ENCODE peak calls at places on chromosome 2, in ten cellular contexts. G, W, N, J, R, S, P, D, B and H are unnamed samples.

GRCh38 chr2:62441421-62441820 is 64.6 kb downstream of the TMEM17 start:
- DNase-seq in G (no peak), W (no peak), N (no peak), J (no peak), R (no peak), S (no peak), P (no peak), D (no peak), B (no peak), H (no peak)

GRCh38 chr2:152513681-152514080 is 178.7 kb downstream of the FMNL2 start:
- DNase-seq in G (no peak), W (no peak), N (no peak), J (no peak), R (peak; percentile 35), S (peak; percentile 22), P (peak; percentile 84), D (peak; percentile 63), B (no peak), H (no peak)

GRCh38 chr2:53740170-53740569 is 27.4 kb upstream of the CHAC2 start:
- DNase-seq in G (no peak), W (no peak), N (no peak), J (no peak), R (peak; percentile 46), S (peak; percentile 1), P (peak; percentile 70), D (no peak), B (no peak), H (no peak)

GRCh38 chr2:214203744-214204289 is 207.0 kb upstream of the VWC2L start:
- DNase-seq in G (peak; percentile 26), W (peak; percentile 2), N (no peak), J (no peak), R (no peak), S (no peak), P (peak; percentile 43), D (no peak), B (no peak), H (no peak)

GRCh38 chr2:168560817-168561485 is 104.9 kb downstream of the CERS6 start:
- DNase-seq in G (no peak), W (no peak), N (no peak), J (no peak), R (no peak), S (no peak), P (peak; percentile 15), D (no peak), B (no peak), H (no peak)

GRCh38 chr2:63012541-63012940 is 38.1 kb upstream of the OTX1 start:
- DNase-seq in G (no peak), W (peak; percentile 79), N (no peak), J (no peak), R (no peak), S (no peak), P (no peak), D (no peak), B (no peak), H (no peak)

GRCh38 chr2:209946539-209946938 is 55.9 kb upstream of the RPE start:
- DNase-seq in G (no peak), W (no peak), N (no peak), J (no peak), R (no peak), S (no peak), P (peak; percentile 3), D (no peak), B (peak; percentile 34), H (no peak)

GRCh38 chr2:153866595-153866994 is 5.1 kb upstream of the GALNT13 start:
- DNase-seq in G (no peak), W (no peak), N (no peak), J (no peak), R (no peak), S (no peak), P (no peak), D (no peak), B (no peak), H (no peak)

GRCh38 chr2:128685841-128686497 is 367.3 kb upstream of the HS6ST1 start:
- DNase-seq in G (no peak), W (no peak), N (no peak), J (no peak), R (no peak), S (no peak), P (no peak), D (no peak), B (no peak), H (no peak)

GRCh38 chr2:70190086-70190412 is 770 bp downstream of the C2orf42 start:
- DNase-seq in G (no peak), W (no peak), N (no peak), J (no peak), R (no peak), S (no peak), P (no peak), D (no peak), B (no peak), H (no peak)

GRCh38 chr2:217695033-217695520 is 307.7 kb downstream of the TNS1 start:
- DNase-seq in G (no peak), W (no peak), N (no peak), J (peak; percentile 84), R (no peak), S (no peak), P (peak; percentile 93), D (peak; percentile 8), B (no peak), H (no peak)

GRCh38 chr2:56077352-56077915 is 106.4 kb upstream of the CCDC85A start:
- DNase-seq in G (peak; percentile 56), W (no peak), N (no peak), J (no peak), R (peak; percentile 58), S (peak; percentile 39), P (peak; percentile 56), D (peak; percentile 9), B (no peak), H (no peak)

GRCh38 chr2:170354409-170354808 is 176.5 kb downstream of the MYO3B start:
- DNase-seq in G (peak; percentile 17), W (no peak), N (no peak), J (no peak), R (no peak), S (no peak), P (no peak), D (no peak), B (no peak), H (no peak)

DNA sequence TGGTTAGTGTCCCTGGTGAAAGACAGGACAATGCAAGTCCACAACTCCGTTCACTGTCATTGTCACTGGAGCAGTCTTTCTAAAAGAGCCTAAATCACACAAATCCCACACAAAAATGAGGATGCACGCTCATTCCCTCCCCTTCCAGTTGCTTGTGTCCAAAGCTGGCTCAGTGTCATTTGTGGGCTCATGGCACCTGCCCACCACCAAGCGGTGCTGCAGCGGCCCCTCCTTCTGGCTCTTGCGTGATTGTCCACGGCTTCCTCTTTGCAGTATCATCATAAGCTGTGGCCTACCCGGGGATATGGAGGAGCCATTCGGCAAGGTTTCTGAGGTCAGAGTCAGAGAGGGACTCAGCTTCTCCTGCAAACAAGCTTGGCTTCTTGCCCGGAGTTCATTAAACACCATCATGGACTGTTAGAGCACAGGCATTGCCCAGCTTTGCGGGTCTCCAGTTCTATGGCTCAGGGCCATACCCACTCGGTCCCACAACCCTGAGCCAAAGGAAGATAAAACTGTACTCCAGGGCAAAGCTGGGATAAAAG is 179.4 kb upstream of the AGAP1 start:
- DNase-seq in G (no peak), W (no peak), N (no peak), J (no peak), R (no peak), S (no peak), P (no peak), D (no peak), B (no peak), H (no peak)
- TF ChIP-seq CTCF in G (no peak), W (no peak), N (no peak), J (no peak), R (no peak), S (no peak), P (no peak), D (no peak), B (no peak), H (no peak)

GRCh38 chr2:163173591-163173990 is 335.0 kb upstream of the KCNH7 start:
- DNase-seq in G (no peak), W (no peak), N (no peak), J (no peak), R (peak; percentile 59), S (no peak), P (no peak), D (no peak), B (no peak), H (no peak)

GRCh38 chr2:163171786-163172549 is 333.4 kb upstream of the KCNH7 start:
- DNase-seq in G (no peak), W (no peak), N (no peak), J (no peak), R (peak; percentile 51), S (no peak), P (peak; percentile 63), D (no peak), B (no peak), H (no peak)

DNA sequence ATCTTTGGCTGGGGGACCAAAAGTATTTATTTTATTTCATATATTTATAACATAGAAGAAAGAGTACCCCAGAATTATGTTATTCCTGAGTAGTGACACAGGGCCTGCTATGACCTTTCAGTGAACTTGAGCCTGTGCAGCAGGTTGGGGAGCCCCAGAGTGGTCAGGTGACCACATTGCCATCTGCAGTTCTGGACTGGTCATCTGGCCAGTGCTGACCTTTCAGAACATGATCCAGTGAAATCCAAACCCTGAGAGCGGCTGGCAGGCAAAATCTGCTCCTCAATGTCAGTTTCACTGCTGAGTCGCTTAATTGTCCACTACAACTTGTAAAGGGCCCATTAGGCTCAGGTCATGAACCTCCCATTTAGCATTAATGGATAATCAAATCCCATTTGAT is 336.7 kb upstream of the KCNH7 start:
- DNase-seq in G (no peak), W (no peak), N (no peak), J (no peak), R (no peak), S (no peak), P (no peak), D (no peak), B (no peak), H (no peak)
- H3K4me3 ChIP-seq in G (no peak overlapping the region), W (no peak overlapping the region), N (no peak overlapping the region), J (no peak overlapping the region), R (no peak overlapping the region), S (no peak overlapping the region), P (no peak overlapping the region), D (no peak overlapping the region), B (no peak overlapping the region), H (no peak overlapping the region)

GRCh38 chr2:174705321-174705720 is 59.0 kb downstream of the CHRNA1 start:
- DNase-seq in G (no peak), W (no peak), N (no peak), J (no peak), R (no peak), S (no peak), P (no peak), D (no peak), B (no peak), H (no peak)
- TF ChIP-seq CTCF in G (no peak), W (no peak), N (no peak), J (no peak), R (no peak), S (no peak), P (no peak), D (no peak), B (no peak), H (no peak)

GRCh38 chr2:162385516-162385915 is 41.6 kb downstream of the GCA start:
- DNase-seq in G (no peak), W (no peak), N (no peak), J (no peak), R (no peak), S (no peak), P (no peak), D (no peak), B (no peak), H (no peak)

GRCh38 chr2:162382283-162382682 is 38.4 kb downstream of the GCA start:
- DNase-seq in G (no peak), W (no peak), N (no peak), J (no peak), R (no peak), S (no peak), P (no peak), D (no peak), B (no peak), H (no peak)

GRCh38 chr2:162379719-162380580 is 36.0 kb downstream of the GCA start:
- DNase-seq in G (no peak), W (no peak), N (no peak), J (no peak), R (no peak), S (no peak), P (no peak), D (no peak), B (no peak), H (no peak)
- H3K4me3 ChIP-seq in G (no peak overlapping the region), W (no peak overlapping the region), N (no peak overlapping the region), J (no peak overlapping the region), R (no peak overlapping the region), S (no peak overlapping the region), P (no peak overlapping the region), D (no peak overlapping the region), B (no peak overlapping the region), H (no peak overlapping the region)